ENCODE peak calls at places on chromosomes 11 and 22, in ten cellular contexts. K is stimulated activated CD4-positive, alpha-beta T cell treated with anti-CD3 and anti-CD28 coated beads, TNF-alpha, amount 100 ng/mL, for 1 hour; W is activated CD8-positive, alpha-beta memory T cell treated with anti-CD3 and anti-CD28 coated beads, Interleukin-2, amount 50 U/mL, for 48 hours; C is CD8-positive, alpha-beta memory T cell; O is HL-60; R is foreskin keratinocyte; S is anterior cingulate cortex; P is NT2/D1; Q is naive thymus-derived CD8-positive, alpha-beta T cell; A is NCI-H460. F is an unnamed sample.

GRCh38 chr22:38871360-38872171 is 450 bp downstream of the CBX6 start:
- DNase-seq in R (no peak), Q (no peak), S (peak), O (no peak), K (no peak), W (peak), P (no peak), C (no peak), A (no peak), F (no peak)

GRCh38 chr11:127074151-127074761 is 73.7 kb upstream of the KIRREL3 start:
- DNase-seq in W (no peak), P (peak), O (no peak), K (no peak), S (peak), A (no peak), R (peak), Q (no peak), C (no peak), F (peak)

GRCh38 chr11:64877390-64878222 is 815 bp downstream of the EHD1 start:
- DNase-seq in Q (no peak), P (no peak), R (no peak), O (peak), A (no peak), W (peak), K (no peak), S (no peak), C (no peak), F (no peak)

GRCh38 chr11:77379253-77379652 is 77.8 kb upstream of the GDPD4 start:
- DNase-seq in Q (no peak), O (no peak), R (no peak), K (no peak), P (no peak), C (no peak), S (no peak), A (no peak), W (no peak), F (no peak)

GRCh38 chr22:22167791-22168189 is 76.8 kb upstream of the VPREB1 start:
- DNase-seq in K (no peak), R (no peak), C (no peak), S (no peak), W (no peak), P (no peak), O (no peak), Q (no peak), A (no peak), F (no peak)

GRCh38 chr11:122368796-122369195 is 252.8 kb upstream of the BLID start:
- DNase-seq in P (no peak), R (no peak), W (no peak), A (no peak), K (no peak), O (no peak), S (no peak), Q (no peak), C (no peak), F (no peak)

GRCh38 chr11:4090258-4090657 is 4.3 kb upstream of the RRM1 start:
- DNase-seq in R (no peak), C (peak), A (no peak), O (no peak), Q (peak), K (no peak), W (no peak), S (no peak), P (no peak), F (no peak)

GRCh38 chr11:29564501-29564900 is 452.3 kb downstream of the KCNA4 start:
- DNase-seq in W (no peak), O (no peak), Q (no peak), R (no peak), S (no peak), P (no peak), K (no peak), A (no peak), C (no peak), F (no peak)

GRCh38 chr11:65051389-65051858 is 6.9 kb downstream of the NAALADL1 start:
- DNase-seq in P (no peak), K (no peak), R (no peak), O (no peak), S (no peak), Q (no peak), C (no peak), A (no peak), W (peak), F (no peak)

GRCh38 chr22:32701021-32701420 is 100.5 kb upstream of the TIMP3 start:
- DNase-seq in A (no peak), S (no peak), P (no peak), Q (no peak), K (no peak), R (peak), O (no peak), C (no peak), W (no peak), F (no peak)

GRCh38 chr11:7595016-7595869 is 78.1 kb downstream of the CYB5R2 start:
- DNase-seq in O (no peak), Q (no peak), K (no peak), P (peak), R (no peak), A (no peak), C (no peak), S (no peak), W (no peak), F (no peak)

GRCh38 chr11:91904792-91905785 is 319.5 kb upstream of the FAT3 start:
- DNase-seq in K (no peak), C (no peak), R (no peak), W (no peak), Q (no peak), A (no peak), P (no peak), O (no peak), S (no peak), F (no peak)

GRCh38 chr11:71266114-71266833 is 13.9 kb upstream of the SHANK2 start:
- DNase-seq in Q (no peak), O (no peak), S (no peak), R (peak), C (no peak), K (no peak), P (no peak), W (no peak), A (no peak), F (no peak)

GRCh38 chr22:19761500-19762314 is 1.1 kb downstream of the TBX1 start:
- DNase-seq in C (no peak), Q (no peak), K (no peak), P (no peak), R (no peak), S (no peak), W (no peak), O (no peak), A (no peak), F (no peak)

GRCh38 chr22:32932176-32932575 is 126.0 kb downstream of the SYN3 start:
- DNase-seq in R (peak), S (no peak), Q (no peak), P (no peak), K (no peak), W (no peak), A (no peak), O (no peak), C (no peak), F (peak)

GRCh38 chr11:14288189-14288935 is 70.6 kb downstream of the RRAS2 start:
- DNase-seq in W (no peak), R (peak), O (no peak), A (no peak), S (no peak), K (no peak), C (no peak), P (no peak), Q (no peak), F (no peak)

GRCh38 chr22:25048659-25049657 is 96.4 kb downstream of the KIAA1671 start:
- DNase-seq in Q (peak), W (peak), O (peak), K (peak), A (peak), S (peak), C (peak), P (peak), R (peak), F (peak)

GRCh38 chr11:87832216-87832615 is 343.0 kb downstream of the RAB38 start:
- DNase-seq in R (peak), W (no peak), O (no peak), Q (no peak), S (no peak), P (no peak), K (no peak), C (no peak), A (no peak), F (no peak)

GRCh38 chr11:79413258-79413657 is 27.6 kb downstream of the TENM4 start:
- DNase-seq in Q (no peak), R (peak), A (no peak), P (no peak), W (no peak), S (peak), C (no peak), K (no peak), O (no peak), F (peak)

GRCh38 chr11:132114185-132114584 is 743.8 kb downstream of the NTM start:
- DNase-seq in K (no peak), A (peak), P (no peak), O (peak), C (no peak), Q (no peak), W (no peak), S (peak), R (peak), F (no peak)

GRCh38 chr11:8646873-8647272 is 35.6 kb downstream of the TRIM66 start:
- DNase-seq in K (no peak), C (no peak), O (no peak), R (no peak), Q (no peak), S (no peak), P (no peak), A (no peak), W (no peak), F (no peak)